ENCODE peak calls at places on chromosome 1, in eight cellular contexts. A is NCI-H1417; T is stimulated activated naive CD8-positive, alpha-beta T cell treated with anti-CD3 and anti-CD28 coated beads, Interleukin-15, amount 100 ng/mL, for 72 hours; Q is T1000; S is IMR-90; U is NCI-H774; F is SK-N-SH; P is DMS79. J is an unnamed sample.

GRCh38 chr1:209743145-209743482 is 12.7 kb upstream of the TRAF3IP3 start:
- DNase-seq in A (no peak), T (no peak), Q (peak), S (peak), U (no peak), F (no peak), P (no peak), J (no peak)

GRCh38 chr1:16986596-16987361 is 6.4 kb upstream of the MFAP2 start:
- DNase-seq in A (no peak), T (no peak), Q (no peak), S (no peak), U (no peak), F (peak), P (no peak), J (no peak)

GRCh38 chr1:68363346-68363745 is 86.4 kb downstream of the RPE65 start:
- DNase-seq in A (no peak), T (no peak), Q (no peak), S (no peak), U (no peak), F (no peak), P (no peak), J (no peak)

GRCh38 chr1:92493139-92493538 is 6.4 kb upstream of the GFI1 start:
- DNase-seq in A (no peak), T (no peak), Q (no peak), S (no peak), U (no peak), F (no peak), P (no peak), J (no peak)

GRCh38 chr1:180175291-180175690 is 20.6 kb downstream of the QSOX1 start:
- DNase-seq in A (no peak), T (no peak), Q (no peak), S (no peak), U (no peak), F (no peak), P (no peak), J (no peak)

GRCh38 chr1:189708674-189709073 is 769.0 kb downstream of the BRINP3 start:
- DNase-seq in A (peak), T (no peak), Q (no peak), S (peak), U (no peak), F (peak), P (no peak), J (no peak)

GRCh38 chr1:118954286-118954890 is 33.8 kb downstream of the TBX15 start:
- DNase-seq in A (no peak), T (no peak), Q (no peak), S (no peak), U (no peak), F (no peak), P (no peak), J (no peak)

GRCh38 chr1:16396591-16396990 is 29.5 kb downstream of the SZRD1 start:
- DNase-seq in A (no peak), T (no peak), Q (no peak), S (peak), U (no peak), F (no peak), P (no peak), J (no peak)

GRCh38 chr1:78070210-78070609 is 24.4 kb downstream of the GIPC2 start:
- DNase-seq in A (peak), T (no peak), Q (no peak), S (no peak), U (no peak), F (no peak), P (no peak), J (no peak)

GRCh38 chr1:153608742-153609584 is 4.0 kb downstream of the S100A16 start:
- DNase-seq in A (peak), T (no peak), Q (peak), S (peak), U (no peak), F (no peak), P (no peak), J (no peak)

GRCh38 chr1:17765444-17766411 is 10.6 kb downstream of the ACTL8 start:
- DNase-seq in A (peak), T (no peak), Q (peak), S (peak), U (no peak), F (no peak), P (no peak), J (no peak)

GRCh38 chr1:22089787-22090186 is 37.3 kb downstream of the CDC42 start:
- DNase-seq in A (no peak), T (no peak), Q (no peak), S (no peak), U (no peak), F (no peak), P (no peak), J (no peak)